ENCODE peak calls at places on chromosomes 12 and 14, in five cellular contexts. A is T1000, K is cardiac muscle cell, T is anterior cingulate cortex, G is stromal cell of bone marrow. S is an unnamed sample.

GRCh38 chr12:84604541-84604940 is 308.1 kb downstream of the SLC6A15 start:
- DNase-seq in T (no peak), A (no peak), K (no peak), G (peak; percentile 7), S (no peak)

GRCh38 chr12:120416490-120417216 is 21.3 kb upstream of the COX6A1 start:
- DNase-seq in A (no peak), T (no peak), G (no peak), K (no peak), S (no peak)

GRCh38 chr14:74476607-74477006 is 16.5 kb downstream of the NPC2 start:
- DNase-seq in G (no peak), A (no peak), T (peak; percentile 23), K (no peak), S (no peak)

GRCh38 chr12:54163147-54163546 is 25.6 kb downstream of the SMUG1 start:
- DNase-seq in G (no peak), A (no peak), T (no peak), K (no peak), S (no peak)

GRCh38 chr14:96637521-96637920 is 135.3 kb downstream of the PAPOLA start:
- DNase-seq in K (no peak), A (no peak), G (no peak), T (no peak), S (no peak)

GRCh38 chr14:90532826-90533525 is 136.1 kb downstream of the CALM1 start:
- DNase-seq in A (no peak), T (no peak), G (no peak), K (no peak), S (no peak)

GRCh38 chr14:100076630-100077029 is 11.4 kb downstream of the EVL start:
- DNase-seq in T (no peak), G (peak; percentile 75), K (peak; percentile 76), A (peak; percentile 19), S (peak; percentile 50)

GRCh38 chr14:65704850-65705249 is 292.3 kb downstream of the FUT8 start:
- DNase-seq in K (peak; percentile 19), G (no peak), T (no peak), A (no peak), S (no peak)

GRCh38 chr12:53982616-53983579 is 2.0 kb upstream of the HOXC10 start:
- DNase-seq in A (no peak), T (no peak), G (no peak), K (no peak), S (no peak)

GRCh38 chr12:120366341-120366705 is 2.6 kb downstream of the MSI1 start:
- DNase-seq in G (no peak), A (no peak), T (no peak), K (no peak), S (no peak)

GRCh38 chr14:35391388-35391710 is 13.2 kb downstream of the NFKBIA start:
- DNase-seq in T (no peak), G (no peak), K (no peak), A (no peak), S (no peak)

GRCh38 chr14:83463500-83464098 is 1929.9 kb upstream of the SEL1L start:
- DNase-seq in K (peak; percentile 75), T (no peak), G (peak; percentile 57), A (no peak), S (peak; percentile 0)

GRCh38 chr12:52311282-52311643 is 9.9 kb downstream of the KRT83 start:
- DNase-seq in G (no peak), A (no peak), T (no peak), K (peak; percentile 60), S (no peak)

GRCh38 chr12:91732086-91732485 is 413.6 kb downstream of the BTG1 start:
- DNase-seq in T (no peak), A (no peak), K (no peak), G (peak; percentile 13), S (no peak)

GRCh38 chr12:102634216-102634615 is 153.9 kb upstream of the IGF1 start:
- DNase-seq in A (no peak), G (peak; percentile 50), T (no peak), K (peak; percentile 26), S (no peak)

GRCh38 chr12:92476844-92477243 is 225.9 kb upstream of the PLEKHG7 start:
- DNase-seq in K (no peak), T (no peak), A (no peak), G (no peak), S (no peak)

GRCh38 chr14:91373591-91374245 is 43.9 kb downstream of the CCDC88C start:
- DNase-seq in T (no peak), K (no peak), G (no peak), A (no peak), S (no peak)

GRCh38 chr14:105168496-105168978 is at the start of gene JAG2:
- DNase-seq in G (no peak), T (no peak), K (peak; percentile 24), A (no peak), S (peak; percentile 57)

GRCh38 chr14:77144412-77145115 is 3.0 kb upstream of the ZDHHC22 start:
- DNase-seq in T (no peak), G (no peak), A (no peak), K (no peak), S (no peak)

GRCh38 chr14:49051328-49052060 is 534.7 kb downstream of the RPS29 start:
- DNase-seq in K (no peak), T (no peak), A (peak; percentile 23), G (no peak), S (no peak)

GRCh38 chr12:112217647-112218046 is 92.3 kb downstream of the TRAFD1 start:
- DNase-seq in K (no peak), T (no peak), G (no peak), A (no peak), S (no peak)